ENCODE peak calls at places on chromosomes 13 and 19, in eight cellular contexts. R, E, A, Z, V, F, N and B are unnamed samples.

GRCh38 chr13:49287995-49288394 is 40.3 kb downstream of the CDADC1 start:
- DNase-seq in E (no peak), Z (no peak), N (no peak), V (no peak), A (no peak), R (no peak), F (no peak), B (no peak)

GRCh38 chr13:23856008-23856750 is 33.0 kb downstream of the MIPEP start:
- DNase-seq in E (no peak), F (no peak), Z (no peak), A (no peak), R (no peak), N (no peak), V (no peak), B (no peak)

GRCh38 chr19:2323707-2324106 is 4.7 kb downstream of the LSM7 start:
- DNase-seq in E (no peak), A (no peak), R (no peak), N (no peak), F (no peak), V (no peak), Z (no peak), B (no peak)

GRCh38 chr19:40610396-40611064 is 9.4 kb downstream of the LTBP4 start:
- DNase-seq in N (peak; percentile 59), Z (no peak), A (no peak), F (no peak), E (no peak), R (no peak), V (no peak), B (no peak)

GRCh38 chr13:40781717-40782116 is 7.7 kb upstream of the SLC25A15 start:
- DNase-seq in F (no peak), Z (no peak), E (peak; percentile 52), A (no peak), N (no peak), V (no peak), R (no peak), B (no peak)

GRCh38 chr13:97978661-97979450 is 25.4 kb downstream of the IPO5 start:
- DNase-seq in R (no peak), E (no peak), A (peak; percentile 15), F (peak; percentile 56), Z (peak; percentile 65), V (no peak), N (no peak), B (peak; percentile 28)

GRCh38 chr19:43337737-43338136 is 15.7 kb upstream of the CD177 start:
- DNase-seq in F (no peak), V (no peak), E (no peak), N (no peak), R (no peak), Z (no peak), A (no peak), B (no peak)

GRCh38 chr13:112861876-112862615 is 107.0 kb upstream of the MCF2L start:
- DNase-seq in V (no peak), E (no peak), F (no peak), R (no peak), Z (no peak), N (no peak), A (no peak), B (no peak)

GRCh38 chr19:40908981-40909380 is 26.9 kb upstream of the CYP2A7 start:
- DNase-seq in Z (no peak), A (no peak), V (no peak), R (no peak), F (no peak), N (peak; percentile 44), E (no peak), B (no peak)

GRCh38 chr13:43905435-43906031 is 25.8 kb downstream of the LACC1 start:
- DNase-seq in F (peak; percentile 69), A (peak; percentile 81), R (peak; percentile 14), Z (peak; percentile 77), E (peak; percentile 74), V (peak; percentile 62), N (peak; percentile 55), B (peak; percentile 77)

GRCh38 chr19:40283414-40284250 is 1.5 kb downstream of the AKT2 start:
- DNase-seq in A (peak; percentile 13), V (no peak), F (peak; percentile 27), E (peak; percentile 27), N (no peak), R (no peak), Z (no peak), B (peak; percentile 19)

GRCh38 chr19:41872775-41873647 is 4.1 kb upstream of the CD79A start:
- DNase-seq in N (peak; percentile 71), Z (peak; percentile 84), V (peak; percentile 79), R (peak; percentile 57), F (peak; percentile 70), A (peak; percentile 66), E (peak; percentile 77), B (peak; percentile 59)

GRCh38 chr13:21717817-21718216 is 46.9 kb downstream of the FGF9 start:
- DNase-seq in Z (no peak), F (no peak), A (no peak), V (no peak), E (no peak), N (no peak), R (no peak), B (no peak)

GRCh38 chr19:54030895-54031586 is 32.7 kb downstream of the VSTM1 start:
- DNase-seq in A (peak; percentile 48), N (no peak), E (peak; percentile 14), Z (peak; percentile 40), R (no peak), F (no peak), V (no peak), B (peak; percentile 24)

GRCh38 chr13:48816696-48817095 is 159.0 kb upstream of the FNDC3A start:
- DNase-seq in Z (no peak), N (no peak), F (peak; percentile 47), R (no peak), A (no peak), E (no peak), V (no peak), B (peak; percentile 31)

GRCh38 chr19:29872224-29872731 is 60.5 kb downstream of the CCNE1 start:
- DNase-seq in E (no peak), N (no peak), F (no peak), Z (peak; percentile 25), A (peak; percentile 34), V (no peak), R (no peak), B (no peak)

GRCh38 chr13:34942732-34943674 is 933 bp downstream of the NBEA start:
- DNase-seq in N (peak; percentile 12), Z (peak; percentile 32), E (peak; percentile 28), V (no peak), F (no peak), A (no peak), R (no peak), B (no peak)

GRCh38 chr19:35404879-35405622 is 34.2 kb downstream of the GPR42 start:
- DNase-seq in E (no peak), Z (peak; percentile 84), V (peak; percentile 67), N (no peak), A (peak; percentile 93), R (no peak), F (peak; percentile 89), B (peak; percentile 92)

GRCh38 chr19:46040952-46041500 is at the start of gene IGFL4:
- DNase-seq in F (no peak), R (peak; percentile 40), E (no peak), Z (peak; percentile 15), V (peak; percentile 80), A (no peak), N (no peak), B (no peak)

GRCh38 chr19:18514800-18515682 is 6.8 kb downstream of the ELL start:
- DNase-seq in R (no peak), F (peak; percentile 83), V (peak; percentile 98), E (no peak), Z (peak; percentile 62), N (no peak), A (peak; percentile 90), B (peak; percentile 67)

GRCh38 chr19:18379803-18380747 is 5.9 kb upstream of the GDF15 start:
- DNase-seq in N (no peak), F (peak; percentile 85), E (no peak), R (peak; percentile 52), V (peak; percentile 100), A (peak; percentile 82), Z (peak; percentile 68), B (peak; percentile 96)

GRCh38 chr13:98173431-98173921 is 3.6 kb downstream of the RNF113B start:
- DNase-seq in E (no peak), F (peak; percentile 99), A (peak; percentile 91), V (peak; percentile 77), R (no peak), N (no peak), Z (peak; percentile 97), B (peak; percentile 99)